ENCODE peak calls at places on chromosomes 12 and 14, in five cellular contexts. V, A, O, W and N are unnamed samples.
A peak's percentile ranks its signal among the peaks of the same experiment; 100 is the strongest.

GRCh38 chr12:4958697-4959375 is 49.1 kb downstream of the KCNA1 start:
- DNase-seq in V (peak; percentile 35), W (no peak), O (no peak), A (no peak), N (no peak)

GRCh38 chr12:41709463-41710285 is 435.0 kb downstream of the GXYLT1 start:
- DNase-seq in O (no peak), A (no peak), V (no peak), W (no peak), N (peak; percentile 11)

GRCh38 chr14:90576581-90576980 is 179.8 kb downstream of the CALM1 start:
- DNase-seq in W (peak; percentile 30), O (no peak), V (no peak), A (no peak), N (no peak)

GRCh38 chr12:113359133-113359938 is 949 bp downstream of the PLBD2 start:
- DNase-seq in W (peak; percentile 14), O (no peak), A (no peak), V (peak; percentile 26), N (no peak)

GRCh38 chr12:55931780-55932545 is 1.0 kb downstream of the DGKA start:
- DNase-seq in A (no peak), O (peak; percentile 7), W (peak; percentile 29), V (peak; percentile 84), N (peak; percentile 50)

GRCh38 chr14:32203928-32204357 is 874 bp upstream of the RNU6-8 start:
- DNase-seq in W (no peak), A (peak; percentile 29), O (no peak), V (peak; percentile 22), N (no peak)

GRCh38 chr14:101097109-101097793 is 193.7 kb upstream of the RTL1 start:
- DNase-seq in O (no peak), V (no peak), A (no peak), W (no peak), N (peak; percentile 69)

GRCh38 chr12:101939856-101940265 is 62.5 kb downstream of the DRAM1 start:
- DNase-seq in V (peak; percentile 94), W (peak; percentile 83), O (peak; percentile 46), A (peak; percentile 68), N (peak; percentile 76)

GRCh38 chr14:31992051-31992450 is 85.1 kb upstream of the ARHGAP5 start:
- DNase-seq in V (no peak), W (peak; percentile 40), A (no peak), O (no peak), N (no peak)

GRCh38 chr12:1848146-1848545 is 27.8 kb downstream of the LRTM2 start:
- DNase-seq in O (no peak), V (no peak), A (no peak), W (no peak), N (no peak)

GRCh38 chr12:3133410-3133793 is 56.2 kb downstream of the TSPAN9 start:
- DNase-seq in W (peak; percentile 30), A (no peak), O (no peak), V (no peak), N (no peak)

GRCh38 chr14:96260341-96260821 is 4.4 kb downstream of the BDKRB1 start:
- DNase-seq in W (peak; percentile 77), A (no peak), V (peak; percentile 94), O (no peak), N (no peak)

GRCh38 chr12:46963977-46964376 is 115.4 kb upstream of the PCED1B start:
- DNase-seq in A (no peak), W (no peak), O (peak; percentile 53), V (peak; percentile 63), N (peak; percentile 53)

GRCh38 chr12:79444089-79444488 is 246.7 kb downstream of the PAWR start:
- DNase-seq in A (no peak), O (no peak), V (peak; percentile 51), W (peak; percentile 68), N (peak; percentile 83)

GRCh38 chr14:39218171-39218769 is 15.4 kb upstream of the MIA2 start:
- DNase-seq in V (peak; percentile 6), W (peak; percentile 14), O (no peak), A (no peak), N (peak; percentile 50)

GRCh38 chr12:52050771-52051541 is at the start of gene NR4A1:
- DNase-seq in W (peak; percentile 95), V (peak; percentile 98), O (peak; percentile 77), A (peak; percentile 93), N (peak; percentile 96)

GRCh38 chr12:96402061-96402460 is 1.8 kb upstream of the CDK17 start:
- DNase-seq in W (no peak), O (no peak), A (no peak), V (no peak), N (no peak)

GRCh38 chr12:50088577-50089335 is 3.6 kb downstream of the SMARCD1 start:
- DNase-seq in W (peak; percentile 46), O (peak; percentile 69), V (peak; percentile 78), A (no peak), N (peak; percentile 59)

GRCh38 chr12:110802489-110802888 is 44.3 kb upstream of the CCDC63 start:
- DNase-seq in W (no peak), O (no peak), A (no peak), V (no peak), N (no peak)

GRCh38 chr12:20525064-20525610 is 156.8 kb downstream of the PDE3A start:
- DNase-seq in V (no peak), W (peak; percentile 57), O (no peak), A (no peak), N (no peak)

GRCh38 chr14:33611405-33612183 is 339.3 kb downstream of the EGLN3 start:
- DNase-seq in W (no peak), V (peak; percentile 27), A (no peak), O (no peak), N (peak; percentile 78)

GRCh38 chr12:78778339-78778738 is 86.2 kb upstream of the SYT1 start:
- DNase-seq in A (no peak), O (no peak), V (peak; percentile 73), W (no peak), N (no peak)

GRCh38 chr12:132414634-132415340 is 75.2 kb upstream of the FBRSL1 start:
- DNase-seq in O (peak; percentile 64), V (peak; percentile 94), W (peak; percentile 59), A (peak; percentile 75), N (peak; percentile 51)

GRCh38 chr14:100120522-100121269 is 38.7 kb downstream of the DEGS2 start:
- DNase-seq in W (no peak), V (no peak), O (no peak), A (no peak), N (no peak)

GRCh38 chr14:39107624-39108023 is 4.6 kb upstream of the SEC23A start:
- DNase-seq in A (no peak), W (peak; percentile 55), V (peak; percentile 74), O (no peak), N (peak; percentile 43)

GRCh38 chr12:130632582-130633174 is 83.4 kb downstream of the RIMBP2 start:
- DNase-seq in A (no peak), V (no peak), O (no peak), W (no peak), N (no peak)

DNA sequence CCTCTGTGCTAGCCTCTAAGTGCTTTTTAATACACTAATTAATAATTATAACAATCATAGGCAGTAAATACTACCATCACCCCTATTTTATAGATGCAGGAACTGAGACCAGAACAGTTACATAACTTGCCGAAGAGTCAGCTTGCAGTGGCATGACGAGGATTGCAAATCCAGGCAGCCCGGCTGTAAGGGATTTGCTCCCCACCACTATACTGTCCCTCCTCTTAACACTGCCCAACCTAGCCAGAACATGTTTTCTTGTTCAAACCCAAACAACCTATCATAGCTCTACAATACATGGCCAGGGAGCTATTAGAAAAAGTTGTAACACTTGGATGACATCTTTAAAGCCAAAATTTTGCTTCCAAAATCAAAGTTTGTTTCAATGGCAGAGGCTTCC is 33.9 kb upstream of the VASH1 start:
- DNase-seq in A (no peak), W (no peak), V (no peak), O (no peak), N (no peak)
- H3K9ac ChIP-seq in A (no peak overlapping the region), W (no peak overlapping the region), V (no peak overlapping the region), O (no peak overlapping the region), N (no peak overlapping the region)

DNA sequence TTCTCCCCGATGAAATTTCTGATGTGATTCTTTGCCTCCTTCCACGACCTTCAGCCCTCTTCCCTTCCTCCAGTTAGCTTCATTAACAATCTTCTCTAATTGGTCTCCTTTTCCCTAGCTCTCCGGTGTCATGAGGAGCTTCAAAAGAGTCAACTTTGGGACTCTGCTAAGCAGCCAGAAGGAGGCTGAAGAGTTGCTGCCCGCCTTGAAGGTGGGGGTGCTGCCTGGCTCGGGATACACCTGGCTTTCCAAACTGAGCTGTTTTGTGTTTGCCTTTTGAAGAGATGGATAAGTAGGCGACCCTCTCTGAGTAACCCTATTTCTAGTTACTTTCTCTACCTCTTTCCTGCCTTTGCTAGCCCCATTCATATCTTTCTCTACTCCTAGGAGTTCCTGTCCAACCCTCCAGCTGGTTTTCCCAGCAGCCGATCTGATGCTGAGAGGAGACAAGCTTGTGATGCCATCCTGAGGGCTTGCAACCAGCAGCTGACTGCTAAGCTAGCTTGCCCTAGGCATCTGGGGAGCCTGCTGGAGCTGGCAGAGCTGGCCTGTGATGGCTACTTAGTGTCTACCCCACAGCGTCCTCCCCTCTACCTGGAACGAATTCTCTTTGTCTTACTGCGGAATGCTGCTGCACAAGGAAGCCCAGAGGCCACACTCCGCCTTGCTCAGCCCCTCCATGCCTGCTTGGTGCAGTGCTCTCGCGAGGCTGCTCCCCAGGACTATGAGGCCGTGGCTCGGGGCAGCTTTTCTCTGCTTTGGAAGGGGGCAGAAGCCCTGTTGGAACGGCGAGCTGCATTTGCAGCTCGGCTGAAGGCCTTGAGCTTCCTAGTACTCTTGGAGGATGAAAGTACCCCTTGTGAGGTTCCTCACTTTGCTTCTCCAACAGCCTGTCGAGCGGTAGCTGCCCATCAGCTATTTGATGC is 801 bp downstream of the ESPL1 start:
- DNase-seq in V (peak; percentile 21), W (no peak), O (no peak), A (no peak), N (no peak)
- H3K9ac ChIP-seq in V (peak overlapping the region; percentile 74), W (peak overlapping the region; percentile 64), O (peak overlapping the region; percentile 96), A (peak overlapping the region; percentile 97), N (peak overlapping the region; percentile 45)

GRCh38 chr14:54839681-54840080 is 62.9 kb downstream of the GCH1 start:
- DNase-seq in O (no peak), W (no peak), A (no peak), V (peak; percentile 67), N (no peak)

GRCh38 chr14:54840336-54840735 is 62.3 kb downstream of the GCH1 start:
- DNase-seq in W (no peak), O (no peak), V (no peak), A (no peak), N (no peak)

GRCh38 chr14:54838931-54839512 is 63.6 kb downstream of the GCH1 start:
- DNase-seq in V (no peak), W (no peak), O (no peak), A (no peak), N (no peak)

GRCh38 chr14:54836231-54836630 is 66.4 kb downstream of the GCH1 start:
- DNase-seq in O (no peak), W (no peak), V (no peak), A (no peak), N (no peak)

DNA sequence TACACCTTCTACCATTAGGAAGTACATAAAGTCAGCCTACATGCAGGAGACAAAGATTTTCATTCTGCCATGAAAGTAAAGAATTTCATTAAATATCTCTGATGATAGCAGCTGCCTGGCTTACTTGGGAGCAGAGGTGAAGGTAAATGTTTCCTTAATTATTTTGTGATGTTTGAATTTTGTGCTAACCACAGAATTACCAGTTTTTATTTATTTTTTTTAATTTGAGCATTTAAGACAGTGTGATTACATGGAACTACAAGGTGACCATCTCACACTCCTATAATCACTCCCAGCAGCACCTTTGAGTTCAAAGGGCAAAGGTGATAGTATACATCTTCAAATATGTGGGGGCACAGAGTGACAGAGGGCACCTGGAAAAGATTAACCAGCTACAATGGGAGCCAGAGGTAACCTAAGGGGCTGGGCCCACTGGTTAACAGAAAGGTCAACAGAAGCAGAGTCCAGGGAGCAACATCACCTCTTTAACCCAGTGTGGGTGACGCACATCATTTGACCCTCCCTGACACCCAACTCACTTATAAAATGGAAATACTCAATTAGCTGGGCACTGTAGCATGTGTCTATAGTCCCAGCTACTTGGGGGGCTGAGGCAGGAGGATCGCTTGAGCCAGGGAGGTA is 65.0 kb downstream of the GCH1 start:
- DNase-seq in W (no peak), V (no peak), A (no peak), O (no peak), N (no peak)
- H3K9ac ChIP-seq in W (no peak overlapping the region), V (no peak overlapping the region), A (no peak overlapping the region), O (no peak overlapping the region), N (no peak overlapping the region)

GRCh38 chr14:92759679-92760523 is 11.5 kb upstream of the LGMN start:
- DNase-seq in W (no peak), A (no peak), V (no peak), O (no peak), N (no peak)
- H3K9ac ChIP-seq in W (no peak overlapping the region), A (no peak overlapping the region), V (no peak overlapping the region), O (no peak overlapping the region), N (no peak overlapping the region)